ENCODE peak calls at places on chromosome 4, in five cellular contexts. One of them, this sample, is unnamed.

GRCh38 chr4:139918591-139918990 is 235.4 kb downstream of the MAML3 start:
- DNase-seq in AG04450: no peak
- DNase-seq in HuH-7.5: no peak
- DNase-seq in NCI-H2081 treated with DMSO at 0.1 percent for 48 hours: no peak
- DNase-seq in CD8-positive, alpha-beta memory T cell: no peak
- DNase-seq in this sample: no peak

GRCh38 chr4:93313207-93313606 is 515.3 kb upstream of the ATOH1 start:
- DNase-seq in AG04450: no peak
- DNase-seq in NCI-H2081 treated with DMSO at 0.1 percent for 48 hours: no peak
- DNase-seq in CD8-positive, alpha-beta memory T cell: no peak
- DNase-seq in HuH-7.5: no peak
- DNase-seq in this sample: no peak

GRCh38 chr4:135718019-135718418 is 1516.4 kb upstream of the PABPC4L start:
- DNase-seq in NCI-H2081 treated with DMSO at 0.1 percent for 48 hours: no peak
- DNase-seq in HuH-7.5: no peak
- DNase-seq in CD8-positive, alpha-beta memory T cell: no peak
- DNase-seq in AG04450: no peak
- DNase-seq in this sample: no peak

GRCh38 chr4:8594097-8595038 is 1.8 kb downstream of the CPZ start:
- DNase-seq in NCI-H2081 treated with DMSO at 0.1 percent for 48 hours: peak
- DNase-seq in CD8-positive, alpha-beta memory T cell: no peak
- DNase-seq in AG04450: peak
- DNase-seq in HuH-7.5: peak
- DNase-seq in this sample: no peak

GRCh38 chr4:108157655-108158054 is 11.1 kb downstream of the LEF1 start:
- DNase-seq in NCI-H2081 treated with DMSO at 0.1 percent for 48 hours: no peak
- DNase-seq in HuH-7.5: no peak
- DNase-seq in CD8-positive, alpha-beta memory T cell: no peak
- DNase-seq in AG04450: no peak
- DNase-seq in this sample: no peak

GRCh38 chr4:8644461-8644891 is 51.9 kb downstream of the CPZ start:
- DNase-seq in AG04450: no peak
- DNase-seq in CD8-positive, alpha-beta memory T cell: no peak
- DNase-seq in NCI-H2081 treated with DMSO at 0.1 percent for 48 hours: no peak
- DNase-seq in HuH-7.5: no peak
- DNase-seq in this sample: no peak

GRCh38 chr4:55866973-55867574 is 13.6 kb downstream of the EXOC1 start:
- DNase-seq in CD8-positive, alpha-beta memory T cell: no peak
- DNase-seq in HuH-7.5: no peak
- DNase-seq in NCI-H2081 treated with DMSO at 0.1 percent for 48 hours: peak
- DNase-seq in AG04450: no peak
- DNase-seq in this sample: peak

GRCh38 chr4:124152130-124152529 is 560.4 kb downstream of the ANKRD50 start:
- DNase-seq in HuH-7.5: no peak
- DNase-seq in CD8-positive, alpha-beta memory T cell: no peak
- DNase-seq in AG04450: no peak
- DNase-seq in NCI-H2081 treated with DMSO at 0.1 percent for 48 hours: no peak
- DNase-seq in this sample: peak

GRCh38 chr4:158155656-158156356 is 17.0 kb downstream of the GASK1B start:
- DNase-seq in NCI-H2081 treated with DMSO at 0.1 percent for 48 hours: no peak
- DNase-seq in CD8-positive, alpha-beta memory T cell: no peak
- DNase-seq in AG04450: no peak
- DNase-seq in HuH-7.5: no peak
- DNase-seq in this sample: no peak

GRCh38 chr4:55757356-55758024 is 62.1 kb upstream of the EXOC1L start:
- DNase-seq in CD8-positive, alpha-beta memory T cell: no peak
- DNase-seq in NCI-H2081 treated with DMSO at 0.1 percent for 48 hours: no peak
- DNase-seq in HuH-7.5: no peak
- DNase-seq in AG04450: no peak
- DNase-seq in this sample: no peak

GRCh38 chr4:13875160-13875559 is 247.6 kb upstream of the BOD1L1 start:
- DNase-seq in CD8-positive, alpha-beta memory T cell: no peak
- DNase-seq in HuH-7.5: no peak
- DNase-seq in NCI-H2081 treated with DMSO at 0.1 percent for 48 hours: no peak
- DNase-seq in AG04450: no peak
- DNase-seq in this sample: no peak

GRCh38 chr4:156303708-156304107 is 350.0 kb upstream of the CTSO start:
- DNase-seq in CD8-positive, alpha-beta memory T cell: no peak
- DNase-seq in HuH-7.5: no peak
- DNase-seq in NCI-H2081 treated with DMSO at 0.1 percent for 48 hours: no peak
- DNase-seq in AG04450: no peak
- DNase-seq in this sample: no peak

GRCh38 chr4:63085091-63085490 is 1324.2 kb downstream of the TECRL start:
- DNase-seq in AG04450: no peak
- DNase-seq in NCI-H2081 treated with DMSO at 0.1 percent for 48 hours: no peak
- DNase-seq in HuH-7.5: no peak
- DNase-seq in CD8-positive, alpha-beta memory T cell: no peak
- DNase-seq in this sample: no peak

GRCh38 chr4:94011190-94011589 is 182.6 kb downstream of the ATOH1 start:
- DNase-seq in HuH-7.5: no peak
- DNase-seq in NCI-H2081 treated with DMSO at 0.1 percent for 48 hours: no peak
- DNase-seq in CD8-positive, alpha-beta memory T cell: no peak
- DNase-seq in AG04450: no peak
- DNase-seq in this sample: no peak

GRCh38 chr4:56681158-56681848 is at the start of gene HOPX:
- DNase-seq in NCI-H2081 treated with DMSO at 0.1 percent for 48 hours: no peak
- DNase-seq in AG04450: no peak
- DNase-seq in HuH-7.5: no peak
- DNase-seq in CD8-positive, alpha-beta memory T cell: no peak
- DNase-seq in this sample: no peak

GRCh38 chr4:152643153-152644035 is 36.4 kb downstream of the TMEM154 start:
- DNase-seq in AG04450: no peak
- DNase-seq in NCI-H2081 treated with DMSO at 0.1 percent for 48 hours: no peak
- DNase-seq in HuH-7.5: no peak
- DNase-seq in CD8-positive, alpha-beta memory T cell: no peak
- DNase-seq in this sample: peak

GRCh38 chr4:139913398-139913990 is 240.5 kb downstream of the MAML3 start:
- DNase-seq in NCI-H2081 treated with DMSO at 0.1 percent for 48 hours: peak
- DNase-seq in AG04450: no peak
- DNase-seq in CD8-positive, alpha-beta memory T cell: no peak
- DNase-seq in HuH-7.5: no peak
- DNase-seq in this sample: no peak

GRCh38 chr4:76459291-76459723 is 24.3 kb downstream of the SHROOM3 start:
- DNase-seq in CD8-positive, alpha-beta memory T cell: no peak
- DNase-seq in AG04450: no peak
- DNase-seq in NCI-H2081 treated with DMSO at 0.1 percent for 48 hours: no peak
- DNase-seq in HuH-7.5: no peak
- DNase-seq in this sample: no peak

GRCh38 chr4:119040711-119041185 is 94.9 kb upstream of the MYOZ2 start:
- DNase-seq in CD8-positive, alpha-beta memory T cell: no peak
- DNase-seq in AG04450: peak
- DNase-seq in NCI-H2081 treated with DMSO at 0.1 percent for 48 hours: no peak
- DNase-seq in HuH-7.5: no peak
- DNase-seq in this sample: no peak

GRCh38 chr4:8213121-8213520 is 14.0 kb downstream of the SH3TC1 start:
- DNase-seq in AG04450: no peak
- DNase-seq in NCI-H2081 treated with DMSO at 0.1 percent for 48 hours: no peak
- DNase-seq in HuH-7.5: no peak
- DNase-seq in CD8-positive, alpha-beta memory T cell: no peak
- DNase-seq in this sample: no peak

GRCh38 chr4:5940470-5941203 is 47.8 kb upstream of the CRMP1 start:
- DNase-seq in NCI-H2081 treated with DMSO at 0.1 percent for 48 hours: peak
- DNase-seq in CD8-positive, alpha-beta memory T cell: no peak
- DNase-seq in AG04450: no peak
- DNase-seq in HuH-7.5: no peak
- DNase-seq in this sample: no peak

GRCh38 chr4:78949735-78950134 is 10.5 kb upstream of the PAQR3 start:
- DNase-seq in NCI-H2081 treated with DMSO at 0.1 percent for 48 hours: no peak
- DNase-seq in CD8-positive, alpha-beta memory T cell: no peak
- DNase-seq in AG04450: no peak
- DNase-seq in HuH-7.5: no peak
- DNase-seq in this sample: no peak

GRCh38 chr4:78058591-78059523 is 1.7 kb downstream of the FRAS1 start:
- DNase-seq in NCI-H2081 treated with DMSO at 0.1 percent for 48 hours: no peak
- DNase-seq in HuH-7.5: peak
- DNase-seq in CD8-positive, alpha-beta memory T cell: no peak
- DNase-seq in AG04450: no peak
- DNase-seq in this sample: no peak

GRCh38 chr4:7234355-7235029 is 42.2 kb downstream of the SORCS2 start:
- DNase-seq in AG04450: no peak
- DNase-seq in NCI-H2081 treated with DMSO at 0.1 percent for 48 hours: no peak
- DNase-seq in CD8-positive, alpha-beta memory T cell: no peak
- DNase-seq in HuH-7.5: no peak
- DNase-seq in this sample: no peak

GRCh38 chr4:8837181-8837811 is 34.3 kb downstream of the HMX1 start:
- DNase-seq in NCI-H2081 treated with DMSO at 0.1 percent for 48 hours: no peak
- DNase-seq in AG04450: no peak
- DNase-seq in HuH-7.5: no peak
- DNase-seq in CD8-positive, alpha-beta memory T cell: no peak
- DNase-seq in this sample: no peak

GRCh38 chr4:46329118-46329976 is 60.6 kb downstream of the GABRA2 start:
- DNase-seq in HuH-7.5: peak
- DNase-seq in CD8-positive, alpha-beta memory T cell: no peak
- DNase-seq in NCI-H2081 treated with DMSO at 0.1 percent for 48 hours: peak
- DNase-seq in AG04450: peak
- DNase-seq in this sample: no peak

GRCh38 chr4:161799687-161800086 is 364.1 kb downstream of the FSTL5 start:
- DNase-seq in CD8-positive, alpha-beta memory T cell: no peak
- DNase-seq in HuH-7.5: peak
- DNase-seq in AG04450: no peak
- DNase-seq in NCI-H2081 treated with DMSO at 0.1 percent for 48 hours: peak
- DNase-seq in this sample: no peak

GRCh38 chr4:10106421-10107039 is 10.1 kb downstream of the WDR1 start:
- DNase-seq in CD8-positive, alpha-beta memory T cell: peak
- DNase-seq in AG04450: peak
- DNase-seq in HuH-7.5: no peak
- DNase-seq in NCI-H2081 treated with DMSO at 0.1 percent for 48 hours: no peak
- DNase-seq in this sample: no peak

GRCh38 chr4:173382349-173382748 is 11.6 kb downstream of the SAP30 start:
- DNase-seq in CD8-positive, alpha-beta memory T cell: no peak
- DNase-seq in AG04450: no peak
- DNase-seq in HuH-7.5: no peak
- DNase-seq in NCI-H2081 treated with DMSO at 0.1 percent for 48 hours: no peak
- DNase-seq in this sample: no peak

GRCh38 chr4:108118505-108118904 is 50.2 kb downstream of the LEF1 start:
- DNase-seq in AG04450: no peak
- DNase-seq in HuH-7.5: peak
- DNase-seq in NCI-H2081 treated with DMSO at 0.1 percent for 48 hours: peak
- DNase-seq in CD8-positive, alpha-beta memory T cell: peak
- DNase-seq in this sample: no peak

GRCh38 chr4:178598672-178599071 is 1156.4 kb upstream of the AGA start:
- DNase-seq in AG04450: no peak
- DNase-seq in CD8-positive, alpha-beta memory T cell: no peak
- DNase-seq in NCI-H2081 treated with DMSO at 0.1 percent for 48 hours: no peak
- DNase-seq in HuH-7.5: no peak
- DNase-seq in this sample: no peak

GRCh38 chr4:155705664-155706063 is 39.0 kb downstream of the GUCY1A1 start:
- DNase-seq in CD8-positive, alpha-beta memory T cell: no peak
- DNase-seq in AG04450: no peak
- DNase-seq in NCI-H2081 treated with DMSO at 0.1 percent for 48 hours: no peak
- DNase-seq in HuH-7.5: no peak
- DNase-seq in this sample: no peak

GRCh38 chr4:152265149-152265621 is 270.7 kb downstream of the FBXW7 start:
- DNase-seq in AG04450: peak
- DNase-seq in CD8-positive, alpha-beta memory T cell: no peak
- DNase-seq in NCI-H2081 treated with DMSO at 0.1 percent for 48 hours: peak
- DNase-seq in HuH-7.5: no peak
- DNase-seq in this sample: no peak

GRCh38 chr4:164204434-164204833 is 549.5 kb upstream of the SMIM31 start:
- DNase-seq in AG04450: no peak
- DNase-seq in NCI-H2081 treated with DMSO at 0.1 percent for 48 hours: no peak
- DNase-seq in CD8-positive, alpha-beta memory T cell: no peak
- DNase-seq in HuH-7.5: no peak
- DNase-seq in this sample: no peak

This sample was measured in GDM1.